ENCODE peak calls at places on chromosomes 1 and 21, in five cellular contexts. One of them, this sample, is unnamed.
A peak's percentile ranks its signal among the peaks of the same experiment; 100 is the strongest.

GRCh38 chr1:2135425-2135824 is 59.1 kb downstream of the FAAP20 start:
- DNase-seq in BE2C: peak; percentile 77
- DNase-seq in ureter: no peak
- DNase-seq in stimulated activated CD4-positive, alpha-beta T cell treated with anti-CD3 and anti-CD28 coated beads, Interleukin-1b, Interleukin-23, amount 100 ng/mL, for 1 hour: no peak
- DNase-seq in HAP-1: no peak
- DNase-seq in this sample: peak; percentile 80

GRCh38 chr1:42784946-42785693 is at the start of gene TMEM269:
- DNase-seq in BE2C: peak; percentile 6
- DNase-seq in stimulated activated CD4-positive, alpha-beta T cell treated with anti-CD3 and anti-CD28 coated beads, Interleukin-1b, Interleukin-23, amount 100 ng/mL, for 1 hour: peak; percentile 10
- DNase-seq in HAP-1: no peak
- DNase-seq in ureter: peak; percentile 49
- DNase-seq in this sample: peak; percentile 79

GRCh38 chr1:155650231-155650757 is 38.3 kb downstream of the YY1AP1 start:
- DNase-seq in HAP-1: no peak
- DNase-seq in ureter: no peak
- DNase-seq in BE2C: no peak
- DNase-seq in stimulated activated CD4-positive, alpha-beta T cell treated with anti-CD3 and anti-CD28 coated beads, Interleukin-1b, Interleukin-23, amount 100 ng/mL, for 1 hour: no peak
- DNase-seq in this sample: no peak

GRCh38 chr1:226602186-226603029 is 53.8 kb downstream of the STUM start:
- DNase-seq in HAP-1: no peak
- DNase-seq in stimulated activated CD4-positive, alpha-beta T cell treated with anti-CD3 and anti-CD28 coated beads, Interleukin-1b, Interleukin-23, amount 100 ng/mL, for 1 hour: no peak
- DNase-seq in BE2C: no peak
- DNase-seq in ureter: no peak
- DNase-seq in this sample: peak; percentile 68

GRCh38 chr21:44765231-44766013 is 36.2 kb downstream of the UBE2G2 start:
- DNase-seq in stimulated activated CD4-positive, alpha-beta T cell treated with anti-CD3 and anti-CD28 coated beads, Interleukin-1b, Interleukin-23, amount 100 ng/mL, for 1 hour: no peak
- DNase-seq in BE2C: peak; percentile 48
- DNase-seq in ureter: no peak
- DNase-seq in HAP-1: no peak
- DNase-seq in this sample: peak; percentile 56

GRCh38 chr1:200546577-200546976 is 74.0 kb downstream of the KIF14 start:
- DNase-seq in HAP-1: no peak
- DNase-seq in BE2C: no peak
- DNase-seq in stimulated activated CD4-positive, alpha-beta T cell treated with anti-CD3 and anti-CD28 coated beads, Interleukin-1b, Interleukin-23, amount 100 ng/mL, for 1 hour: no peak
- DNase-seq in ureter: no peak
- DNase-seq in this sample: no peak

GRCh38 chr1:185215911-185216310 is 58.9 kb downstream of the SWT1 start:
- DNase-seq in ureter: no peak
- DNase-seq in BE2C: no peak
- DNase-seq in HAP-1: no peak
- DNase-seq in stimulated activated CD4-positive, alpha-beta T cell treated with anti-CD3 and anti-CD28 coated beads, Interleukin-1b, Interleukin-23, amount 100 ng/mL, for 1 hour: no peak
- DNase-seq in this sample: no peak

GRCh38 chr1:12424150-12424549 is 193.9 kb downstream of the DHRS3 start:
- DNase-seq in ureter: no peak
- DNase-seq in BE2C: no peak
- DNase-seq in HAP-1: no peak
- DNase-seq in stimulated activated CD4-positive, alpha-beta T cell treated with anti-CD3 and anti-CD28 coated beads, Interleukin-1b, Interleukin-23, amount 100 ng/mL, for 1 hour: no peak
- DNase-seq in this sample: no peak

GRCh38 chr1:93196591-93196990 is 16.1 kb downstream of the CCDC18 start:
- DNase-seq in BE2C: no peak
- DNase-seq in ureter: no peak
- DNase-seq in stimulated activated CD4-positive, alpha-beta T cell treated with anti-CD3 and anti-CD28 coated beads, Interleukin-1b, Interleukin-23, amount 100 ng/mL, for 1 hour: no peak
- DNase-seq in HAP-1: no peak
- DNase-seq in this sample: no peak

GRCh38 chr1:82801151-82801550 is 1000.4 kb downstream of the ADGRL2 start:
- DNase-seq in HAP-1: peak; percentile 75
- DNase-seq in stimulated activated CD4-positive, alpha-beta T cell treated with anti-CD3 and anti-CD28 coated beads, Interleukin-1b, Interleukin-23, amount 100 ng/mL, for 1 hour: no peak
- DNase-seq in BE2C: no peak
- DNase-seq in ureter: no peak
- DNase-seq in this sample: no peak

GRCh38 chr1:238319957-238320356 is 429.2 kb upstream of the ZP4 start:
- DNase-seq in BE2C: no peak
- DNase-seq in stimulated activated CD4-positive, alpha-beta T cell treated with anti-CD3 and anti-CD28 coated beads, Interleukin-1b, Interleukin-23, amount 100 ng/mL, for 1 hour: no peak
- DNase-seq in HAP-1: no peak
- DNase-seq in ureter: no peak
- DNase-seq in this sample: no peak

GRCh38 chr21:24938592-24938991 is 668.7 kb downstream of the MRPL39 start:
- DNase-seq in BE2C: no peak
- DNase-seq in HAP-1: no peak
- DNase-seq in stimulated activated CD4-positive, alpha-beta T cell treated with anti-CD3 and anti-CD28 coated beads, Interleukin-1b, Interleukin-23, amount 100 ng/mL, for 1 hour: no peak
- DNase-seq in ureter: no peak
- DNase-seq in this sample: no peak

GRCh38 chr1:9929431-9930385 is 13.5 kb downstream of the LZIC start:
- DNase-seq in stimulated activated CD4-positive, alpha-beta T cell treated with anti-CD3 and anti-CD28 coated beads, Interleukin-1b, Interleukin-23, amount 100 ng/mL, for 1 hour: no peak
- DNase-seq in BE2C: no peak
- DNase-seq in ureter: no peak
- DNase-seq in HAP-1: no peak
- DNase-seq in this sample: no peak

GRCh38 chr1:232459826-232460225 is 170.1 kb downstream of the SIPA1L2 start:
- DNase-seq in BE2C: no peak
- DNase-seq in HAP-1: peak; percentile 63
- DNase-seq in ureter: no peak
- DNase-seq in stimulated activated CD4-positive, alpha-beta T cell treated with anti-CD3 and anti-CD28 coated beads, Interleukin-1b, Interleukin-23, amount 100 ng/mL, for 1 hour: no peak
- DNase-seq in this sample: no peak

GRCh38 chr1:45097944-45098343 is 85.9 kb downstream of the UROD start:
- DNase-seq in ureter: no peak
- DNase-seq in stimulated activated CD4-positive, alpha-beta T cell treated with anti-CD3 and anti-CD28 coated beads, Interleukin-1b, Interleukin-23, amount 100 ng/mL, for 1 hour: no peak
- DNase-seq in HAP-1: no peak
- DNase-seq in BE2C: no peak
- DNase-seq in this sample: no peak

GRCh38 chr1:39943471-39944290 is 11.3 kb upstream of the MFSD2A start:
- DNase-seq in BE2C: no peak
- DNase-seq in stimulated activated CD4-positive, alpha-beta T cell treated with anti-CD3 and anti-CD28 coated beads, Interleukin-1b, Interleukin-23, amount 100 ng/mL, for 1 hour: no peak
- DNase-seq in HAP-1: no peak
- DNase-seq in ureter: no peak
- DNase-seq in this sample: no peak

GRCh38 chr1:47442844-47443529 is 5.1 kb downstream of the FOXD2 start:
- DNase-seq in BE2C: no peak
- DNase-seq in ureter: no peak
- DNase-seq in HAP-1: no peak
- DNase-seq in stimulated activated CD4-positive, alpha-beta T cell treated with anti-CD3 and anti-CD28 coated beads, Interleukin-1b, Interleukin-23, amount 100 ng/mL, for 1 hour: no peak
- DNase-seq in this sample: no peak

GRCh38 chr1:53956308-53957168 is 10.4 kb downstream of the LRRC42 start:
- DNase-seq in HAP-1: peak; percentile 32
- DNase-seq in ureter: no peak
- DNase-seq in stimulated activated CD4-positive, alpha-beta T cell treated with anti-CD3 and anti-CD28 coated beads, Interleukin-1b, Interleukin-23, amount 100 ng/mL, for 1 hour: no peak
- DNase-seq in BE2C: no peak
- DNase-seq in this sample: no peak

GRCh38 chr1:185316163-185317033 is 645 bp downstream of the IVNS1ABP start:
- DNase-seq in stimulated activated CD4-positive, alpha-beta T cell treated with anti-CD3 and anti-CD28 coated beads, Interleukin-1b, Interleukin-23, amount 100 ng/mL, for 1 hour: peak; percentile 87
- DNase-seq in ureter: peak; percentile 95
- DNase-seq in BE2C: peak; percentile 98
- DNase-seq in HAP-1: peak; percentile 67
- DNase-seq in this sample: peak; percentile 98

GRCh38 chr1:21822349-21822748 is 10.3 kb downstream of the LDLRAD2 start:
- DNase-seq in stimulated activated CD4-positive, alpha-beta T cell treated with anti-CD3 and anti-CD28 coated beads, Interleukin-1b, Interleukin-23, amount 100 ng/mL, for 1 hour: no peak
- DNase-seq in ureter: no peak
- DNase-seq in BE2C: peak; percentile 69
- DNase-seq in HAP-1: no peak
- DNase-seq in this sample: no peak

GRCh38 chr1:197911857-197912696 is 5.1 kb upstream of the LHX9 start:
- DNase-seq in ureter: no peak
- DNase-seq in HAP-1: no peak
- DNase-seq in BE2C: no peak
- DNase-seq in stimulated activated CD4-positive, alpha-beta T cell treated with anti-CD3 and anti-CD28 coated beads, Interleukin-1b, Interleukin-23, amount 100 ng/mL, for 1 hour: no peak
- DNase-seq in this sample: no peak

GRCh38 chr21:18801468-18801867 is 397.9 kb upstream of the TMPRSS15 start:
- DNase-seq in HAP-1: no peak
- DNase-seq in BE2C: peak; percentile 32
- DNase-seq in ureter: no peak
- DNase-seq in stimulated activated CD4-positive, alpha-beta T cell treated with anti-CD3 and anti-CD28 coated beads, Interleukin-1b, Interleukin-23, amount 100 ng/mL, for 1 hour: no peak
- DNase-seq in this sample: no peak

GRCh38 chr1:114750780-114751179 is 7.0 kb downstream of the CSDE1 start:
- DNase-seq in HAP-1: no peak
- DNase-seq in BE2C: no peak
- DNase-seq in stimulated activated CD4-positive, alpha-beta T cell treated with anti-CD3 and anti-CD28 coated beads, Interleukin-1b, Interleukin-23, amount 100 ng/mL, for 1 hour: no peak
- DNase-seq in ureter: no peak
- DNase-seq in this sample: no peak

GRCh38 chr1:164586619-164587018 is 27.6 kb downstream of the PBX1 start:
- DNase-seq in BE2C: no peak
- DNase-seq in ureter: no peak
- DNase-seq in HAP-1: no peak
- DNase-seq in stimulated activated CD4-positive, alpha-beta T cell treated with anti-CD3 and anti-CD28 coated beads, Interleukin-1b, Interleukin-23, amount 100 ng/mL, for 1 hour: no peak
- DNase-seq in this sample: no peak

GRCh38 chr1:88900883-88901282 is 9.5 kb upstream of the GTF2B start:
- DNase-seq in ureter: no peak
- DNase-seq in stimulated activated CD4-positive, alpha-beta T cell treated with anti-CD3 and anti-CD28 coated beads, Interleukin-1b, Interleukin-23, amount 100 ng/mL, for 1 hour: no peak
- DNase-seq in HAP-1: no peak
- DNase-seq in BE2C: no peak
- DNase-seq in this sample: no peak

GRCh38 chr1:223243441-223244050 is 100.5 kb upstream of the TLR5 start:
- DNase-seq in HAP-1: no peak
- DNase-seq in BE2C: no peak
- DNase-seq in ureter: peak; percentile 17
- DNase-seq in stimulated activated CD4-positive, alpha-beta T cell treated with anti-CD3 and anti-CD28 coated beads, Interleukin-1b, Interleukin-23, amount 100 ng/mL, for 1 hour: no peak
- DNase-seq in this sample: no peak

GRCh38 chr1:181910905-181911304 is 150.6 kb downstream of the ZNF648 start:
- DNase-seq in stimulated activated CD4-positive, alpha-beta T cell treated with anti-CD3 and anti-CD28 coated beads, Interleukin-1b, Interleukin-23, amount 100 ng/mL, for 1 hour: no peak
- DNase-seq in ureter: no peak
- DNase-seq in HAP-1: no peak
- DNase-seq in BE2C: no peak
- DNase-seq in this sample: no peak

GRCh38 chr1:23611601-23612327 is 52.5 kb upstream of the ID3 start:
- DNase-seq in BE2C: no peak
- DNase-seq in ureter: no peak
- DNase-seq in stimulated activated CD4-positive, alpha-beta T cell treated with anti-CD3 and anti-CD28 coated beads, Interleukin-1b, Interleukin-23, amount 100 ng/mL, for 1 hour: no peak
- DNase-seq in HAP-1: no peak
- DNase-seq in this sample: no peak

GRCh38 chr1:22283596-22283995 is 140.7 kb upstream of the WNT4 start:
- DNase-seq in BE2C: no peak
- DNase-seq in stimulated activated CD4-positive, alpha-beta T cell treated with anti-CD3 and anti-CD28 coated beads, Interleukin-1b, Interleukin-23, amount 100 ng/mL, for 1 hour: no peak
- DNase-seq in HAP-1: no peak
- DNase-seq in ureter: peak; percentile 27
- DNase-seq in this sample: no peak

GRCh38 chr1:27026621-27027574 is 14.2 kb upstream of the TENT5B start:
- DNase-seq in HAP-1: peak; percentile 43
- DNase-seq in ureter: peak; percentile 74
- DNase-seq in stimulated activated CD4-positive, alpha-beta T cell treated with anti-CD3 and anti-CD28 coated beads, Interleukin-1b, Interleukin-23, amount 100 ng/mL, for 1 hour: no peak
- DNase-seq in BE2C: no peak
- DNase-seq in this sample: no peak

GRCh38 chr1:227315500-227316346 is 2.6 kb downstream of the CDC42BPA start:
- DNase-seq in stimulated activated CD4-positive, alpha-beta T cell treated with anti-CD3 and anti-CD28 coated beads, Interleukin-1b, Interleukin-23, amount 100 ng/mL, for 1 hour: no peak
- DNase-seq in BE2C: peak; percentile 16
- DNase-seq in ureter: no peak
- DNase-seq in HAP-1: peak; percentile 63
- DNase-seq in this sample: no peak

GRCh38 chr1:112836642-112837041 is 119.4 kb downstream of the SLC16A1 start:
- DNase-seq in BE2C: no peak
- DNase-seq in ureter: no peak
- DNase-seq in HAP-1: no peak
- DNase-seq in stimulated activated CD4-positive, alpha-beta T cell treated with anti-CD3 and anti-CD28 coated beads, Interleukin-1b, Interleukin-23, amount 100 ng/mL, for 1 hour: no peak
- DNase-seq in this sample: no peak

This sample was measured in spleen.